ENCODE peak calls at places on chromosomes 11 and 22, in six cellular contexts. D is GM23248, J is PC-3, K is neural progenitor cell, Q is SK-N-SH, C is MM.1S. A is an unnamed sample. For H3F3A and H3K4me1, the result is how much of the 10 kb centered on the place peaks cover.

GRCh38 chr11:44823006-44823405 is 96.2 kb downstream of the TSPAN18 start:
- DNase-seq in C (no peak), K (peak), J (no peak), D (peak), Q (no peak), A (peak)

GRCh38 chr11:44943696-44944095 is 7.0 kb downstream of the TP53I11 start:
- DNase-seq in D (no peak), Q (no peak), J (no peak), K (no peak), C (no peak), A (no peak)

GRCh38 chr22:20524004-20524481 is 16.6 kb downstream of the MED15 start:
- DNase-seq in D (no peak), Q (peak), K (no peak), J (peak), C (no peak), A (no peak)

GRCh38 chr11:33564856-33565453 is 135.7 kb downstream of the C11orf91 start:
- DNase-seq in J (no peak), C (no peak), D (no peak), Q (no peak), K (no peak), A (peak)

GRCh38 chr22:19643448-19644313 is 70.6 kb upstream of the SEPTIN5 start:
- DNase-seq in D (no peak), K (no peak), J (no peak), Q (no peak), C (no peak), A (no peak)

GRCh38 chr11:32643526-32643925 is 59.9 kb downstream of the EIF3M start:
- DNase-seq in C (no peak), D (peak), J (peak), K (no peak), Q (no peak), A (no peak)

GRCh38 chr11:69425444-69425843 is 56.0 kb upstream of the LINC01488 start:
- DNase-seq in D (no peak), J (no peak), Q (no peak), C (no peak), K (no peak), A (no peak)

GRCh38 chr11:108895579-108896480 is 231.0 kb downstream of the DDX10 start:
- DNase-seq in J (peak), K (no peak), Q (no peak), C (no peak), D (peak), A (no peak)

GRCh38 chr11:69449320-69450063 is 32.0 kb upstream of the LINC01488 start:
- DNase-seq in Q (peak), D (no peak), J (no peak), C (no peak), K (no peak), A (no peak)

GRCh38 chr11:9047986-9048522 is 43.3 kb downstream of the SCUBE2 start:
- DNase-seq in D (peak), Q (no peak), K (peak), C (no peak), J (no peak), A (peak)

DNA sequence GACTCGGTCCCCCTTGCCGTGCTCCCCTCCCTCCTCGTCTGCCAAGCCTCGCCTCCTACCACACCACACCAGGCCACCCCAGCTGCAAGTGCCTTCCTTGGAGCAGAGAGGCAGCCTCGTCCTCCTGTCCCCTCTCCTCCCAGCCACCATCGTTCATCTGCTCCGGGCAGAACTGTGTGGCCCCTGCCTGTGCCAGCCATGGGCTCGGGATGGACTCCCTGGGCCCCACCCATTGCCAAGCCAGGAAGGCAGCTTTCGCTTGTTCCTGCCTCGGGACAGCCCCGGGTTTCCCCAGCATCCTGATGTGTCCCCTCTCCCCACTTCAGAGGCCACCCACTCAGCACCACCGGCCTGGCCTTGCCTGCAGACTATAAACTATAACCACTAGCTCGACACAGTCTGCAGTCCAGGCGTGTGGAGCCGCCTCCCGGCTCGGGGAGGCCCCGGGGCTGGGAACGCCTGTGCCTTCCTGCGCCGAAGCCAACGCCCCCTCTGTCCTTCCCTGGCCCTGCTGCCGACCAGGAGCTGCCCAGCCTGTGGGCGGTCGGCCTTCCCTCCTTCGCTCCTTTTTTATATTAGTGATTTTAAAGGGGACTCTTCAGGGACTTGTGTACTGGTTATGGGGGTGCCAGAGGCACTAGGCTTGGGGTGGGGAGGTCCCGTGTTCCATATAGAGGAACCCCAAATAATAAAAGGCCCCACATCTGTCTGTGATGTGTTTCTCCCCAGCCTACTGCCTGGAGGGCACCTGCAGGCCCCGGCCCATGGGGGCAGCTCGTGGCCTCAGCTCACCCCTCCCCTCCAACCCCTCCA is 29.8 kb downstream of the CAPN1 start:
- DNase-seq in J (no peak), K (no peak), D (no peak), Q (no peak), C (no peak), A (no peak)
- H3F3A ChIP-seq in J (under half), K (under half), D (under half), Q (under half), C (under half), A (under half)

GRCh38 chr22:27883656-27884350 is 35.3 kb downstream of the PITPNB start:
- DNase-seq in J (no peak), Q (no peak), C (no peak), K (no peak), D (no peak), A (no peak)

GRCh38 chr22:27886843-27887151 is 32.3 kb downstream of the PITPNB start:
- DNase-seq in J (no peak), K (no peak), Q (no peak), C (no peak), D (no peak), A (no peak)

GRCh38 chr22:27888310-27888709 is 30.7 kb downstream of the PITPNB start:
- DNase-seq in K (no peak), D (no peak), C (no peak), Q (no peak), J (no peak), A (no peak)

GRCh38 chr22:27881404-27881803 is 37.7 kb downstream of the PITPNB start:
- DNase-seq in D (peak), Q (no peak), J (no peak), K (peak), C (no peak), A (no peak)

DNA sequence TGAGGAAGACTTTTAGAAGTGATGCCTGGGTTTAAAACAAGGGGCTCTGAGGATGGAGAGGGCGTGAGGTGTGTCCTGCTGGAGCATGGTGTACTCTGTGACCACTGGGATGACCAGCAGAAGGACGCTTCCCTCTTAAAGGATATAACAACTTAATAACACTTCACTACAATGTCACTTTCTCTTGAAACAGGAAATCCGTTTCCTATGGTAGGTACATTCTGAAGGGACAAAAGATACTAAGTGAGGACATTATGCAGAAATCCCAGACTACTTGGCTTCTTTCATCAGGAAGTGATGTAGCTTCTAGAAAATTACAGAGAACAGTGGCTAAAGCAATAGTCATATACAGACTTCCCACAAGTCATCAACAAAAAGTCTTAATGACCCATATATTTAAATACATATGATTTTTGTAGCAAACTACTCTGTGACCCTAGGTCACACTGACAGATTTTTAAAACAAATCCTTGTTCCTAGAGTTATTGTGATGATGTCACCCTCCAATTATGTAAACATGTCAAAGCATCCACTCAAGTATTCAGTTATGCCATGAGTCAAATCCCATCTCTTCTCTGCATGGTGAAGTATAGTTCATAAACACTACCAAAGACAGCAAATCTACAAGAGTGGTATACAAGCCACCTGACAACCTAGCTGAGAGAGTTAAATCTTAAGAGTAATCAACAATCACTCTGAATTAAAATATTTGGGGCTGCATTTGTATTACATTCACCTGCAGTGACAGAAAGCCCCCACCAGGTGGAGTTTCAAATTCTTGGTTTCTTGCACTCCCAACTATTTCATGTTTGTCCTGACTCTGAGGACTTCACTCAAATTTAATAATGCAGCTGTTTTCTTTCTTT is 32.8 kb downstream of the PITPNB start:
- DNase-seq in J (peak), Q (peak), C (peak), D (peak), K (peak), A (peak)
- TF ChIP-seq EZH2phosphoT487 in J (no peak), Q (no peak), C (no peak), D (peak), K (no peak), A (no peak)

GRCh38 chr11:117187799-117188481 is 9.4 kb downstream of the SIDT2 start:
- DNase-seq in K (no peak), Q (peak), C (no peak), D (no peak), J (no peak), A (no peak)

GRCh38 chr11:117188620-117189081 is 10.1 kb downstream of the SIDT2 start:
- DNase-seq in K (no peak), D (no peak), J (no peak), C (no peak), Q (peak), A (no peak)

GRCh38 chr11:117191680-117192400 is 7.3 kb upstream of the TAGLN start:
- DNase-seq in K (no peak), C (no peak), Q (no peak), J (no peak), D (no peak), A (no peak)

GRCh38 chr11:117189191-117189940 is 9.8 kb upstream of the TAGLN start:
- DNase-seq in Q (no peak), D (no peak), K (no peak), C (no peak), J (no peak), A (no peak)

GRCh38 chr11:117189941-117190544 is 9.1 kb upstream of the TAGLN start:
- DNase-seq in C (no peak), K (no peak), D (no peak), Q (peak), J (no peak), A (no peak)
- H3K4me1 ChIP-seq in C (under half), K (under half), D (under half), Q (under half), J (under half), A (under half)

GRCh38 chr22:32862936-32863661 is 61.6 kb downstream of the TIMP3 start:
- DNase-seq in Q (no peak), K (no peak), C (no peak), D (peak), J (no peak), A (no peak)
- H3F3A ChIP-seq in Q (under half), K (under half), C (under half), D (half or more), J (under half), A (under half)

DNA sequence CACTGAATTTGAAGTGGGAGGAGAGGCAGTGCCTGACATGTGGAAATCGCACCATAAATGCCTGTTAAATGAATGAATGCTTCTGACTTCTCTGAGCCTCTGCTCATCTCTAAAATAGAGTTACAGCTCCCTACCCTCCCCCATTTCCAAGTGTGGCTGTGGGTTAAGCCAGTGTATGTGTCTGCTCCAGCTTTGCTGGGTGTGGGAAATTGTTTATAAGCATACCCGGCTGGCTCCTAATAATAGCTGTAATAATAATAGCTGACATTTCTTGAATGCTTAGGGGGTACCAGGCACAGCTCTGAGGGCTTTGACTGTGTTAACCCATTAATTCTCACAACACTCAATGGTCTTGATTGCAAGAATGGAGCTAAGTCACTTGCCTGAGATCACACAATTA is 7.0 kb upstream of the FCHSD2 start:
- DNase-seq in J (no peak), C (no peak), D (no peak), Q (no peak), K (no peak), A (no peak)
- TF ChIP-seq EZH2phosphoT487 in J (no peak), C (no peak), D (no peak), Q (no peak), K (no peak), A (no peak)

DNA sequence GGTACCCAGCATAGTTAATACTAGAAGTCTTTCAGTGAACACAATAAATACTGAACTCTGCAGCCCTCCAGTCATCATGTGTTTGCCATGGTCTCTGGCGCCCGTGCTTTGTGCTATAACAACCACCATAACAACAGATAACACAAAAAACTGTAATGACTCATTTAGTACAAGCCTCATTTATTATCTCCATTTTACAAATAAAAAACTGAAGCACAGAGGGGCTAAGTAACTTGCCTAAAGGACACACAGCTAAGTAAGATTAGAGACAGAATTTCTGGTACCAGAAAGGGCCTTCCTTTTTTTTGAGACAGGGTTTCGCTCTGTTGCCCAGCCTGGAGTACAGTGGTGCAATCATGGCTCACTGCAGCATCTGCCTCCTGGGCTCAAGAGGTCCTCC is 19.5 kb downstream of the RBFOX2 start:
- DNase-seq in Q (no peak), C (no peak), D (peak), J (no peak), K (no peak), A (no peak)
- H3K4me1 ChIP-seq in Q (under half), C (under half), D (under half), J (under half), K (under half), A (under half)

GRCh38 chr11:57779275-57779674 is 17.7 kb downstream of the CTNND1 start:
- DNase-seq in C (no peak), K (peak), D (peak), Q (no peak), J (peak), A (peak)
- H3F3A ChIP-seq in C (under half), K (half or more), D (half or more), Q (under half), J (under half), A (under half)

GRCh38 chr11:15208570-15209222 is 94.0 kb downstream of the INSC start:
- DNase-seq in K (peak), D (peak), J (peak), C (peak), Q (peak), A (peak)
- TF ChIP-seq EZH2phosphoT487 in K (no peak), D (no peak), J (no peak), C (no peak), Q (no peak), A (no peak)

A was measured in GM23338.